ENCODE peak calls at places on chromosome 16, in four cellular contexts. F is WERI-Rb-1; W is activated naive CD8-positive, alpha-beta T cell treated with anti-CD3 and anti-CD28 coated beads, Interleukin-2, amount 50 U/mL, for 24 hours; V is NCI-H2081. G is an unnamed sample.

GRCh38 chr16:56841233-56841632 is 23.8 kb upstream of the SLC12A3 start:
- DNase-seq in F (no peak), W (no peak), V (no peak), G (no peak)

GRCh38 chr16:58127033-58127556 is 2.1 kb downstream of the CFAP20 start:
- DNase-seq in F (no peak), W (no peak), V (peak; percentile 16), G (peak; percentile 23)

GRCh38 chr16:29974291-29975133 is 844 bp downstream of the TAOK2 start:
- DNase-seq in F (no peak), W (peak; percentile 28), V (no peak), G (no peak)

GRCh38 chr16:73183678-73184092 is 135.8 kb upstream of the ZFHX3 start:
- DNase-seq in F (no peak), W (no peak), V (no peak), G (no peak)

GRCh38 chr16:55248494-55248893 is 75.5 kb upstream of the IRX6 start:
- DNase-seq in F (no peak), W (no peak), V (no peak), G (no peak)

GRCh38 chr16:30984669-30985400 is at the start of gene HSD3B7:
- DNase-seq in F (peak; percentile 90), W (peak; percentile 91), V (peak; percentile 57), G (peak; percentile 45)

GRCh38 chr16:55842369-55843104 is 9.6 kb upstream of the CES1 start:
- DNase-seq in F (peak; percentile 25), W (peak; percentile 7), V (peak; percentile 35), G (no peak)

GRCh38 chr16:6573577-6573976 is 759.1 kb upstream of the RBFOX1 start:
- DNase-seq in F (peak; percentile 83), W (no peak), V (no peak), G (no peak)

GRCh38 chr16:63617047-63617989 is 1504.5 kb downstream of the CDH11 start:
- DNase-seq in F (peak; percentile 23), W (no peak), V (no peak), G (no peak)

GRCh38 chr16:30430428-30430970 is 669 bp upstream of the DCTPP1 start:
- DNase-seq in F (peak; percentile 83), W (no peak), V (no peak), G (no peak)

GRCh38 chr16:50547340-50547865 is 793 bp upstream of the NKD1 start:
- DNase-seq in F (peak; percentile 72), W (peak; percentile 65), V (no peak), G (peak; percentile 84)

GRCh38 chr16:19245326-19245925 is 40.1 kb upstream of the CLEC19A start:
- DNase-seq in F (peak; percentile 24), W (no peak), V (peak; percentile 38), G (no peak)

GRCh38 chr16:48361540-48361939 is 23.7 kb downstream of the SIAH1 start:
- DNase-seq in F (no peak), W (no peak), V (no peak), G (no peak)

G was measured in T-helper 22 cell.